ENCODE peak calls at places on chromosome 7, in ten cellular contexts. T, H, F, U, V, E, Z, O, D and P are unnamed samples.

GRCh38 chr7:45658716-45659495 is 84.7 kb downstream of the ADCY1 start:
- DNase-seq in T (no peak), H (no peak), F (no peak), U (no peak), V (peak), E (no peak), Z (no peak), O (no peak), D (no peak), P (no peak)

GRCh38 chr7:125316451-125316850 is 386.8 kb upstream of the POT1 start:
- DNase-seq in T (no peak), H (no peak), F (peak), U (no peak), V (peak), E (no peak), Z (no peak), O (no peak), D (no peak), P (peak)

GRCh38 chr7:20798081-20798693 is 11.5 kb upstream of the SP8 start:
- DNase-seq in T (no peak), H (no peak), F (no peak), U (no peak), V (peak), E (peak), Z (no peak), O (no peak), D (no peak), P (no peak)

GRCh38 chr7:21920931-21921330 is 24.8 kb downstream of the CDCA7L start:
- DNase-seq in T (no peak), H (no peak), F (no peak), U (no peak), V (no peak), E (no peak), Z (no peak), O (no peak), D (no peak), P (no peak)

GRCh38 chr7:10874666-10875065 is 99.0 kb upstream of the PHF14 start:
- DNase-seq in T (no peak), H (no peak), F (no peak), U (no peak), V (no peak), E (no peak), Z (no peak), O (no peak), D (no peak), P (no peak)

GRCh38 chr7:3668743-3669142 is 367.7 kb downstream of the SDK1 start:
- DNase-seq in T (no peak), H (no peak), F (no peak), U (no peak), V (no peak), E (no peak), Z (no peak), O (no peak), D (no peak), P (no peak)

GRCh38 chr7:51649-52048 is 140.7 kb upstream of the FAM20C start:
- DNase-seq in T (no peak), H (no peak), F (no peak), U (peak), V (no peak), E (no peak), Z (no peak), O (no peak), D (no peak), P (no peak)

GRCh38 chr7:137878333-137878961 is 31.7 kb upstream of the DGKI start:
- DNase-seq in T (peak), H (peak), F (no peak), U (no peak), V (no peak), E (no peak), Z (peak), O (no peak), D (peak), P (no peak)

GRCh38 chr7:132469264-132469663 is 107.0 kb downstream of the PLXNA4 start:
- DNase-seq in T (no peak), H (peak), F (no peak), U (no peak), V (no peak), E (no peak), Z (no peak), O (no peak), D (no peak), P (no peak)

GRCh38 chr7:31948041-31948440 is 122.2 kb downstream of the PDE1C start:
- DNase-seq in T (peak), H (peak), F (peak), U (no peak), V (no peak), E (peak), Z (peak), O (peak), D (peak), P (no peak)

GRCh38 chr7:158676171-158676840 is 28.3 kb downstream of the NCAPG2 start:
- DNase-seq in T (peak), H (peak), F (no peak), U (no peak), V (no peak), E (no peak), Z (peak), O (no peak), D (peak), P (no peak)

GRCh38 chr7:87220734-87221215 is 1.2 kb upstream of the TMEM243 start:
- DNase-seq in T (peak), H (no peak), F (peak), U (peak), V (peak), E (no peak), Z (no peak), O (no peak), D (peak), P (no peak)

GRCh38 chr7:36526720-36527548 is 137.3 kb downstream of the ANLN start:
- DNase-seq in T (peak), H (peak), F (peak), U (no peak), V (no peak), E (peak), Z (peak), O (peak), D (peak), P (no peak)

GRCh38 chr7:36967387-36967786 is 243.1 kb upstream of the AOAH start:
- DNase-seq in T (peak), H (peak), F (no peak), U (peak), V (peak), E (peak), Z (peak), O (peak), D (peak), P (peak)

GRCh38 chr7:105837765-105838241 is 38.6 kb downstream of the ATXN7L1 start:
- DNase-seq in T (no peak), H (no peak), F (no peak), U (no peak), V (no peak), E (no peak), Z (no peak), O (no peak), D (no peak), P (no peak)

GRCh38 chr7:80719261-80719660 is 80.8 kb downstream of the CD36 start:
- DNase-seq in T (peak), H (peak), F (peak), U (no peak), V (no peak), E (no peak), Z (peak), O (peak), D (peak), P (no peak)

GRCh38 chr7:44490351-44491200 is at the start of gene NUDCD3:
- DNase-seq in T (peak), H (peak), F (peak), U (peak), V (peak), E (peak), Z (peak), O (no peak), D (peak), P (peak)

GRCh38 chr7:155964543-155964942 is 152.3 kb upstream of the SHH start:
- DNase-seq in T (no peak), H (no peak), F (no peak), U (no peak), V (no peak), E (no peak), Z (no peak), O (no peak), D (no peak), P (no peak)

GRCh38 chr7:116834815-116835533 is 27.4 kb upstream of the CAPZA2 start:
- DNase-seq in T (peak), H (peak), F (peak), U (no peak), V (peak), E (peak), Z (peak), O (no peak), D (peak), P (no peak)

GRCh38 chr7:35037526-35038339 is 448 bp upstream of the DPY19L1 start:
- DNase-seq in T (peak), H (peak), F (peak), U (peak), V (peak), E (peak), Z (peak), O (peak), D (peak), P (peak)

GRCh38 chr7:40808409-40808942 is 673.7 kb downstream of the SUGCT start:
- DNase-seq in T (peak), H (peak), F (peak), U (no peak), V (no peak), E (no peak), Z (peak), O (peak), D (peak), P (no peak)

GRCh38 chr7:94823952-94824351 is 83.4 kb upstream of the PPP1R9A start:
- DNase-seq in T (peak), H (peak), F (peak), U (no peak), V (no peak), E (peak), Z (peak), O (peak), D (peak), P (no peak)

GRCh38 chr7:48307041-48307714 is 135.9 kb downstream of the ABCA13 start:
- DNase-seq in T (no peak), H (no peak), F (peak), U (no peak), V (no peak), E (no peak), Z (no peak), O (no peak), D (no peak), P (no peak)

GRCh38 chr7:49579408-49579807 is 194.0 kb upstream of the VWC2 start:
- DNase-seq in T (no peak), H (no peak), F (no peak), U (no peak), V (no peak), E (no peak), Z (no peak), O (no peak), D (no peak), P (no peak)

GRCh38 chr7:139205843-139206242 is 25.2 kb upstream of the UBN2 start:
- DNase-seq in T (no peak), H (no peak), F (no peak), U (no peak), V (no peak), E (no peak), Z (no peak), O (no peak), D (no peak), P (no peak)

GRCh38 chr7:19397917-19398316 is 252.7 kb upstream of the FERD3L start:
- DNase-seq in T (peak), H (peak), F (no peak), U (no peak), V (no peak), E (no peak), Z (peak), O (no peak), D (peak), P (no peak)

GRCh38 chr7:3695602-3696001 is 394.6 kb downstream of the SDK1 start:
- DNase-seq in T (peak), H (no peak), F (no peak), U (no peak), V (no peak), E (no peak), Z (no peak), O (no peak), D (peak), P (no peak)

GRCh38 chr7:106462365-106462859 is 177.6 kb upstream of the NAMPT start:
- DNase-seq in T (peak), H (no peak), F (no peak), U (no peak), V (peak), E (no peak), Z (peak), O (no peak), D (peak), P (no peak)

GRCh38 chr7:146960747-146961416 is 844.3 kb downstream of the CNTNAP2 start:
- DNase-seq in T (no peak), H (no peak), F (no peak), U (no peak), V (no peak), E (no peak), Z (no peak), O (no peak), D (no peak), P (no peak)
- TF ChIP-seq CTCF in T (no peak), H (peak), F (no peak), U (no peak), V (no peak), E (no peak), Z (no peak), O (no peak), D (no peak), P (no peak)

DNA sequence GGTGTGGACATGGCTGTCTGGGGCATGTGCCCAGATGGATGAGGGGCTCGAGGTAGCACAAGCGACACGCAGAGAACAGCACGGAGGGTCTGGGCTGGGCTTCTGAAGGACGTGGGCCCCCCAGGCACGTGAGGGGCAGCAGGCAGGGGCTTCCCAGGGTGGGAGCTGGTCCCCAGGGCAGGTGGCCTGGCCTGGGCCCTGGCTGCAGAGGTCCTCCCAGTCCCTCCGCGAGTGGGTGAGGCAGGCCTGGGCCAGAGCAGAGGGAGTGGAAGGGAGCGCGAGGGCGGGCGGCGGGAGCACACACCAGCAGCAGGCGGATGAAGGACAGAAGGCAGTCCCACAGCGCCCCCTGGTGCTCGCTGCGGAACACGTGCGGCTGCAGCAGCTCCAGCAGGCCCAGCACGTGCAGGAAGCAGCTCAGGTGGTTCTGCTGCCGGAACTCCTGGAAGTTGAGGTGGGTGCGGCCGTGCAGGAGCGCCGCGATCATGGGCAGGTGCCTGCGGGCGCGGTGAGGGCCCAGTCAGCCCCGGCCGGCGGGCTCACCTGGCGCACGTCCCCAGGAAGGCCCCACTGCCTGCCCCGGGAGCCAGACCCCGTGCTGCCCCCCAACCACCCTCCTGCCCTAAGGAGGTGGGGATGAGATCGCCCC is 14.7 kb upstream of the MICALL2 start:
- DNase-seq in T (peak), H (peak), F (peak), U (peak), V (peak), E (peak), Z (peak), O (peak), D (peak), P (peak)
- TF ChIP-seq CTCF in T (peak), H (peak), F (peak), U (peak), V (peak), E (peak), Z (peak), O (peak), D (peak), P (peak)

GRCh38 chr7:24500599-24501451 is 72.4 kb upstream of the PALS2 start:
- DNase-seq in T (no peak), H (no peak), F (no peak), U (no peak), V (no peak), E (no peak), Z (no peak), O (no peak), D (no peak), P (no peak)

GRCh38 chr7:24492576-24492975 is 80.7 kb upstream of the PALS2 start:
- DNase-seq in T (no peak), H (no peak), F (no peak), U (no peak), V (no peak), E (no peak), Z (no peak), O (no peak), D (no peak), P (no peak)

GRCh38 chr7:24496031-24496430 is 77.2 kb upstream of the PALS2 start:
- DNase-seq in T (no peak), H (peak), F (no peak), U (no peak), V (no peak), E (no peak), Z (no peak), O (no peak), D (no peak), P (no peak)

GRCh38 chr7:24498439-24498838 is 74.8 kb upstream of the PALS2 start:
- DNase-seq in T (no peak), H (no peak), F (no peak), U (no peak), V (no peak), E (no peak), Z (no peak), O (no peak), D (no peak), P (no peak)

GRCh38 chr7:24494832-24495231 is 78.4 kb upstream of the PALS2 start:
- DNase-seq in T (no peak), H (no peak), F (no peak), U (no peak), V (no peak), E (no peak), Z (no peak), O (no peak), D (no peak), P (no peak)
- TF ChIP-seq CTCF in T (no peak), H (no peak), F (no peak), U (no peak), V (no peak), E (no peak), Z (no peak), O (no peak), D (no peak), P (no peak)

DNA sequence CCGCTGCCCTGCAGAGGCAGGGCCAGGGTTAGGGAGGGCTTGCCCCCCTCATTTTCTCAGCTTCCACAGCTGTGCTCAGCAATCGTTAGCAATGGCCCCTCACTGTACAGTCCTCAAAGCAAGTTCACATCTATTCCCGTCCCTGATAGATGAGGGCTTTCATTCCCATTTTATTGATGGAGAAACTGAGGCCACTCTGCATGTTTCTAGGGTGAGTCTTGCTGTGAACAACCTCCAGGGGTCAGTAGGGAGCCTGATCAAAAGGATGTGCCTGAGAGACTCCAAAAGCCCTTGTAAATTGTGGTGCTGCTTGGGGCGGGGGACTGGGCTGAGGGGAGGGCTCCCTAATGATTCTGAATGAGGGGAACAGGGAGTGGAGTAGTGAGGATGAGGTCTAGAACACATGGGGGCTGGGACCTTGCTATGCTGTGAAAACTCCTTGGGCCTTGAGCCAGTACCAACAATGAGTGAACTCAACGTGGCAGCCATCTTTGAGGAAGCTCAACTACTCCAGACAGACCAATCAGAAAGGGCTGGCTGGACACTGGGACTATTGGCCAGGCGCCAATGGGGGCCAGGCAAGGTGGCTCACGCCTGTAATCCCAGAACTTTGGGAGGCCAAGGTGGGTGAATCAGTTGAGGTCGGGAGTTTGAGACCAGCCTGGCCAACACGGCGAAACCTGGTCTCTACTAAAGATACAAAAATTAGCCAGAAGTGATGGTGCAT is 6.7 kb upstream of the GRIFIN start:
- DNase-seq in T (peak), H (no peak), F (no peak), U (no peak), V (no peak), E (no peak), Z (no peak), O (no peak), D (peak), P (no peak)
- TF ChIP-seq CTCF in T (no peak), H (no peak), F (peak), U (no peak), V (no peak), E (peak), Z (no peak), O (no peak), D (no peak), P (no peak)

GRCh38 chr7:129435414-129435829 is 1.2 kb downstream of the STRIP2 start:
- DNase-seq in T (no peak), H (no peak), F (no peak), U (no peak), V (no peak), E (no peak), Z (no peak), O (no peak), D (no peak), P (no peak)

GRCh38 chr7:129434846-129435318 is 650 bp downstream of the STRIP2 start:
- DNase-seq in T (peak), H (no peak), F (no peak), U (no peak), V (peak), E (no peak), Z (peak), O (no peak), D (peak), P (peak)

GRCh38 chr7:129431911-129432643 is 2.2 kb upstream of the STRIP2 start:
- DNase-seq in T (no peak), H (no peak), F (no peak), U (no peak), V (no peak), E (no peak), Z (no peak), O (no peak), D (no peak), P (no peak)

GRCh38 chr7:129434172-129434845 is at the start of gene STRIP2:
- DNase-seq in T (peak), H (peak), F (peak), U (peak), V (peak), E (peak), Z (peak), O (no peak), D (peak), P (peak)

GRCh38 chr7:129433823-129434171 is 435 bp upstream of the STRIP2 start:
- DNase-seq in T (no peak), H (no peak), F (peak), U (no peak), V (no peak), E (peak), Z (no peak), O (no peak), D (no peak), P (peak)
- TF ChIP-seq CTCF in T (no peak), H (peak), F (peak), U (peak), V (no peak), E (no peak), Z (no peak), O (peak), D (peak), P (no peak)

DNA sequence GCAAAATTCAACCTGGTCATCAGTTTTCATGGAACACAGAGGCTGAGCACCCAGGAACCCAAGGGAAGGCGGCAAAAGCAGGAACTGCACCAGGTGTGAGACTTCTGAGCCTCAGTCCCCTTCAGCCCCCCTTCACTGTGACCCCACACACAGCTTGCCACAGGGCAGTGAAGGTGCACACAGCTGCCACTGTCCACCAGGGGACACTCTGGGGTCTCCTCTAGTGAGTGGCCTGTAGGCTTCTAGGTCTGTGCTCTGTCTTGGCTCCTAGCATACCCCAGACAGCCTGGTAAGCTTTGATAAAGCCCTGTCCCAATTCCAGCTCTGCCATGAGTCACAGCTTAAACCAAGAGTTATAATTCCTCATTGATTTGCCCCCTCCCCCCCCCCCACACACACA is 12.1 kb downstream of the KCNH2 start:
- DNase-seq in T (no peak), H (no peak), F (no peak), U (no peak), V (peak), E (peak), Z (no peak), O (no peak), D (no peak), P (peak)
- TF ChIP-seq CTCF in T (no peak), H (no peak), F (peak), U (no peak), V (no peak), E (no peak), Z (peak), O (peak), D (peak), P (no peak)